ENCODE peak calls at places on chromosomes 13 and 19, in six cellular contexts. R is colonic mucosa, A is breast epithelium, D is IMR-90, E is left ventricle myocardium inferior, O is kidney epithelial cell. F is an unnamed sample. For H3K27me3, the result is how much of the 10 kb centered on the place peaks cover.

GRCh38 chr13:114124921-114125320 is 7.5 kb downstream of the RASA3 start:
- DNase-seq in D (peak), A (no peak), O (peak), E (no peak), R (no peak), F (no peak)

GRCh38 chr13:112790735-112791641 is 101.2 kb downstream of the ATP11A start:
- DNase-seq in E (no peak), R (no peak), O (no peak), D (peak), A (no peak), F (no peak)

GRCh38 chr13:41722684-41723083 is 238.2 kb downstream of the VWA8 start:
- DNase-seq in O (no peak), A (no peak), E (no peak), R (no peak), D (no peak), F (no peak)

GRCh38 chr19:36460046-36460445 is 29.3 kb downstream of the ZNF566 start:
- DNase-seq in D (peak), E (no peak), A (no peak), R (no peak), O (no peak), F (no peak)

GRCh38 chr13:41496420-41497234 is 39.3 kb downstream of the RGCC start:
- DNase-seq in A (no peak), R (no peak), D (peak), O (no peak), E (no peak), F (no peak)

GRCh38 chr13:65965496-65965895 is 1264.6 kb downstream of the PCDH9 start:
- DNase-seq in O (no peak), E (no peak), A (no peak), D (peak), R (no peak), F (no peak)

GRCh38 chr19:38891791-38892190 is 7.6 kb downstream of the SIRT2 start:
- DNase-seq in E (no peak), O (no peak), A (peak), D (no peak), R (no peak), F (no peak)

GRCh38 chr19:5850743-5851293 is 431 bp downstream of the FUT3 start:
- DNase-seq in D (peak), E (no peak), A (peak), R (peak), O (no peak), F (no peak)

GRCh38 chr19:11453468-11454341 is 18.3 kb downstream of the PRKCSH start:
- DNase-seq in E (no peak), O (no peak), R (no peak), A (no peak), D (no peak), F (no peak)

GRCh38 chr19:19540707-19541515 is 2.8 kb downstream of the CILP2 start:
- DNase-seq in E (no peak), A (peak), O (no peak), D (no peak), R (peak), F (no peak)

GRCh38 chr13:75757336-75757735 is 121.2 kb downstream of the LMO7 start:
- DNase-seq in A (no peak), R (no peak), O (no peak), E (no peak), D (no peak), F (no peak)

GRCh38 chr19:47542030-47542475 is 27.2 kb upstream of the NAPA start:
- DNase-seq in R (no peak), A (no peak), D (peak), E (no peak), O (no peak), F (no peak)

GRCh38 chr13:42532561-42533335 is 41.2 kb upstream of the TNFSF11 start:
- DNase-seq in R (no peak), A (no peak), D (no peak), E (no peak), O (no peak), F (no peak)

GRCh38 chr19:56170261-56170660 is 5.5 kb upstream of the GALP start:
- DNase-seq in R (no peak), E (no peak), D (peak), A (no peak), O (peak), F (no peak)

GRCh38 chr19:40810160-40810559 is 11.2 kb downstream of the EGLN2 start:
- DNase-seq in O (no peak), R (no peak), E (no peak), D (no peak), A (no peak), F (no peak)

GRCh38 chr19:48424694-48425219 is 21.0 kb upstream of the GRWD1 start:
- DNase-seq in O (no peak), E (no peak), A (no peak), R (no peak), D (peak), F (no peak)

GRCh38 chr13:29270536-29271045 is 324.9 kb downstream of the SLC7A1 start:
- DNase-seq in O (no peak), D (no peak), A (no peak), E (no peak), R (no peak), F (no peak)

GRCh38 chr19:40610396-40611064 is 9.4 kb downstream of the LTBP4 start:
- DNase-seq in R (peak), E (peak), O (no peak), A (peak), D (no peak), F (no peak)

GRCh38 chr19:6677924-6678689 is 8.1 kb upstream of the TNFSF14 start:
- DNase-seq in A (no peak), O (no peak), D (no peak), R (peak), E (no peak), F (no peak)

GRCh38 chr13:31101511-31102170 is 60.1 kb downstream of the HSPH1 start:
- DNase-seq in O (no peak), D (no peak), E (peak), A (no peak), R (no peak), F (no peak)

GRCh38 chr13:101757446-101758039 is 305.1 kb downstream of the ITGBL1 start:
- DNase-seq in A (no peak), R (no peak), D (peak), O (no peak), E (no peak), F (no peak)

GRCh38 chr19:50447053-50447452 is 14.4 kb downstream of the MYBPC2 start:
- DNase-seq in A (no peak), E (no peak), O (no peak), D (no peak), R (no peak), F (no peak)

GRCh38 chr19:3188627-3189596 is 3.2 kb downstream of the NCLN start:
- DNase-seq in O (no peak), D (no peak), E (no peak), R (peak), A (no peak), F (no peak)

GRCh38 chr19:12837225-12837624 is 1.1 kb upstream of the MAST1 start:
- DNase-seq in R (no peak), O (no peak), D (no peak), E (no peak), A (no peak), F (no peak)

GRCh38 chr13:24253520-24254150 is 55.7 kb upstream of the C1QTNF9 start:
- DNase-seq in D (no peak), E (no peak), A (no peak), R (no peak), O (no peak), F (no peak)

GRCh38 chr13:52345048-52345447 is 60.9 kb downstream of the THSD1 start:
- DNase-seq in O (no peak), A (no peak), E (no peak), R (no peak), D (peak), F (no peak)

GRCh38 chr19:49432141-49433073 is 7.2 kb downstream of the GFY start:
- DNase-seq in A (no peak), E (no peak), D (no peak), R (peak), O (no peak), F (no peak)

GRCh38 chr13:37627428-37627827 is 28.9 kb upstream of the POSTN start:
- DNase-seq in E (no peak), A (no peak), R (no peak), D (no peak), O (no peak), F (no peak)

GRCh38 chr19:46133101-46133627 is 8.7 kb upstream of the IGFL3 start:
- DNase-seq in A (peak), E (no peak), R (peak), O (peak), D (peak), F (no peak)

GRCh38 chr13:98986226-98986846 is 8.5 kb upstream of the DOCK9 start:
- DNase-seq in R (no peak), E (no peak), O (no peak), D (no peak), A (no peak), F (no peak)
- H3K27me3 ChIP-seq in R (under half), E (under half), O (under half), D (under half), A (under half), F (under half)

GRCh38 chr19:4493104-4493928 is 21.2 kb downstream of the HDGFL2 start:
- DNase-seq in E (no peak), D (no peak), R (no peak), A (no peak), O (no peak), F (no peak)

GRCh38 chr19:4493929-4494690 is 22.0 kb downstream of the HDGFL2 start:
- DNase-seq in O (no peak), D (no peak), R (no peak), A (no peak), E (no peak), F (no peak)

GRCh38 chr19:4494691-4495064 is 22.6 kb downstream of the HDGFL2 start:
- DNase-seq in D (no peak), A (no peak), R (no peak), E (no peak), O (no peak), F (no peak)

GRCh38 chr19:4496304-4496703 is 22.0 kb downstream of the PLIN4 start:
- DNase-seq in A (no peak), R (no peak), E (no peak), O (no peak), D (no peak), F (no peak)

GRCh38 chr19:4495471-4495870 is 22.8 kb downstream of the PLIN4 start:
- DNase-seq in O (no peak), E (no peak), D (no peak), A (no peak), R (no peak), F (no peak)
- TF ChIP-seq CTCF in O (peak), E (no peak), D (peak), A (no peak), R (peak), F (no peak)

GRCh38 chr13:110923777-110924638 is 9.1 kb upstream of the ANKRD10 start:
- DNase-seq in O (no peak), R (no peak), A (no peak), E (no peak), D (no peak), F (no peak)

GRCh38 chr13:110921695-110922094 is 6.8 kb upstream of the ANKRD10 start:
- DNase-seq in D (no peak), R (no peak), A (no peak), E (no peak), O (no peak), F (no peak)

GRCh38 chr13:110923086-110923485 is 8.2 kb upstream of the ANKRD10 start:
- DNase-seq in D (no peak), A (no peak), E (no peak), R (no peak), O (no peak), F (no peak)

GRCh38 chr13:110921209-110921608 is 6.3 kb upstream of the ANKRD10 start:
- DNase-seq in E (no peak), O (no peak), D (no peak), A (no peak), R (no peak), F (no peak)

GRCh38 chr13:110922506-110922905 is 7.6 kb upstream of the ANKRD10 start:
- DNase-seq in E (no peak), O (no peak), D (no peak), R (no peak), A (no peak), F (no peak)
- H3K27me3 ChIP-seq in E (under half), O (under half), D (under half), R (under half), A (under half), F (under half)

DNA sequence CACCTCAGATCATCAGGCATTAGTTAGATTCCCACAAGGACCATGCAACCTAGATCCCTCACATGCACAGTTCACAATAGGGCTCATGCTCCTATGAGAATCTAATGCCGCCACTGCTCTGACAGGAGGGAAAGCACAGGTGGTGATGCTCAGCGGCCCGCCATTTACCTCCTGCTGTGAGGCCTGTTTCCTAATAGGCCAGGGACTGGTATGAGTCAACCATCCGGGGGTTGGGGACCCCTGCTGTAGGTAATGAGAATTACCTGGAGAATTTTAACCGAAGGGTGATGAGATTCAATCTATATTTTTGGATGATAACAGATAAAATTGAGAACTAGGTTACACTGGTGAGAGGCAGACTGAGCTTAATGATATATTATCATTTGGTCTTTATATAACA is 101.4 kb downstream of the LACC1 start:
- DNase-seq in E (no peak), O (no peak), R (no peak), A (no peak), D (no peak), F (no peak)
- TF ChIP-seq CTCF in E (no peak), O (no peak), R (no peak), A (no peak), D (no peak), F (no peak)

F was measured in tibial nerve.